ENCODE peak calls at places on chromosomes 4 and X, in four cellular contexts. One of them, this sample, is unnamed.

GRCh38 chrX:108516184-108516583 is 76.5 kb downstream of the COL4A5 start:
- DNase-seq in WTC11: no peak
- DNase-seq in HepG2: peak; percentile 89
- DNase-seq in K562: no peak
- DNase-seq in this sample: no peak

GRCh38 chr4:109574443-109574850 is 14.4 kb downstream of the MCUB start:
- DNase-seq in WTC11: no peak
- DNase-seq in HepG2: peak; percentile 42
- DNase-seq in K562: no peak
- DNase-seq in this sample: peak; percentile 26

GRCh38 chr4:156496797-156497196 is 474.8 kb downstream of the PDGFC start:
- DNase-seq in WTC11: no peak
- DNase-seq in HepG2: no peak
- DNase-seq in K562: no peak
- DNase-seq in this sample: no peak

GRCh38 chr4:78781925-78782324 is 5.8 kb downstream of the BMP2K start:
- DNase-seq in WTC11: no peak
- DNase-seq in HepG2: no peak
- DNase-seq in K562: no peak
- DNase-seq in this sample: no peak

GRCh38 chr4:140448830-140449229 is 21.4 kb upstream of the CLGN start:
- DNase-seq in WTC11: no peak
- DNase-seq in HepG2: no peak
- DNase-seq in K562: no peak
- DNase-seq in this sample: no peak

GRCh38 chrX:1185556-1185955 is 26.9 kb downstream of the CRLF2 start:
- DNase-seq in WTC11: no peak
- DNase-seq in HepG2: no peak
- DNase-seq in K562: no peak
- DNase-seq in this sample: no peak

GRCh38 chrX:154603438-154604430 is 15.3 kb downstream of the CTAG1B start:
- DNase-seq in WTC11: no peak
- DNase-seq in HepG2: no peak
- DNase-seq in K562: no peak
- DNase-seq in this sample: peak; percentile 36

GRCh38 chr4:13298655-13299054 is 185.5 kb downstream of the RAB28 start:
- DNase-seq in WTC11: no peak
- DNase-seq in HepG2: peak; percentile 40
- DNase-seq in K562: no peak
- DNase-seq in this sample: no peak

GRCh38 chr4:52196606-52197130 is 145.6 kb downstream of the SPATA18 start:
- DNase-seq in WTC11: no peak
- DNase-seq in HepG2: no peak
- DNase-seq in K562: no peak
- DNase-seq in this sample: no peak

GRCh38 chr4:173171098-173171497 is 2.5 kb downstream of the GALNT7 start:
- DNase-seq in WTC11: no peak
- DNase-seq in HepG2: peak; percentile 2
- DNase-seq in K562: peak; percentile 32
- DNase-seq in this sample: peak; percentile 57

GRCh38 chr4:123017636-123018390 is 95.4 kb upstream of the NUDT6 start:
- DNase-seq in WTC11: no peak
- DNase-seq in HepG2: no peak
- DNase-seq in K562: no peak
- DNase-seq in this sample: no peak

GRCh38 chr4:90095000-90095399 is 32.2 kb upstream of the CCSER1 start:
- DNase-seq in WTC11: no peak
- DNase-seq in HepG2: no peak
- DNase-seq in K562: no peak
- DNase-seq in this sample: no peak

GRCh38 chr4:157143365-157143764 is 67.4 kb downstream of the GLRB start:
- DNase-seq in WTC11: no peak
- DNase-seq in HepG2: no peak
- DNase-seq in K562: no peak
- DNase-seq in this sample: no peak

GRCh38 chr4:94533405-94534223 is 81.9 kb downstream of the PDLIM5 start:
- DNase-seq in WTC11: no peak
- DNase-seq in HepG2: no peak
- DNase-seq in K562: peak; percentile 62
- DNase-seq in this sample: no peak

GRCh38 chr4:151675366-151676060 is 85.3 kb downstream of the GATB start:
- DNase-seq in WTC11: no peak
- DNase-seq in HepG2: no peak
- DNase-seq in K562: no peak
- DNase-seq in this sample: no peak

GRCh38 chr4:118154643-118155042 is 120.4 kb downstream of the NDST3 start:
- DNase-seq in WTC11: no peak
- DNase-seq in HepG2: no peak
- DNase-seq in K562: no peak
- DNase-seq in this sample: no peak

GRCh38 chrX:116240446-116240845 is 69.9 kb downstream of the AGTR2 start:
- DNase-seq in WTC11: no peak
- DNase-seq in HepG2: no peak
- DNase-seq in K562: no peak
- DNase-seq in this sample: no peak

GRCh38 chrX:153628665-153629064 is 18.3 kb upstream of the DUSP9 start:
- DNase-seq in WTC11: no peak
- DNase-seq in HepG2: no peak
- DNase-seq in K562: no peak
- DNase-seq in this sample: no peak

GRCh38 chr4:6283282-6283681 is 13.6 kb downstream of the WFS1 start:
- DNase-seq in WTC11: no peak
- DNase-seq in HepG2: no peak
- DNase-seq in K562: no peak
- DNase-seq in this sample: no peak

GRCh38 chr4:8541981-8542715 is 38.0 kb upstream of the GPR78 start:
- DNase-seq in WTC11: no peak
- DNase-seq in HepG2: no peak
- DNase-seq in K562: no peak
- DNase-seq in this sample: no peak

GRCh38 chrX:40152173-40152705 is 54.5 kb upstream of the BCOR start:
- DNase-seq in WTC11: peak; percentile 20
- DNase-seq in HepG2: no peak
- DNase-seq in K562: no peak
- DNase-seq in this sample: no peak

GRCh38 chrX:35439692-35440091 is 358.4 kb upstream of the MAGEB16 start:
- DNase-seq in WTC11: no peak
- DNase-seq in HepG2: no peak
- DNase-seq in K562: no peak
- DNase-seq in this sample: peak; percentile 22

GRCh38 chr4:89781321-89781720 is 55.6 kb downstream of the SNCA start:
- DNase-seq in WTC11: no peak
- DNase-seq in HepG2: no peak
- DNase-seq in K562: no peak
- DNase-seq in this sample: no peak

GRCh38 chr4:113760852-113761681 is 471 bp downstream of the CAMK2D start:
- DNase-seq in WTC11: peak; percentile 67
- DNase-seq in HepG2: peak; percentile 74
- DNase-seq in K562: no peak
- DNase-seq in this sample: peak; percentile 26

GRCh38 chrX:136204571-136204970 is 46.6 kb downstream of the MAP7D3 start:
- DNase-seq in WTC11: no peak
- DNase-seq in HepG2: no peak
- DNase-seq in K562: peak; percentile 7
- DNase-seq in this sample: peak; percentile 15

GRCh38 chrX:155857561-155857960 is 23.6 kb upstream of the VAMP7 start:
- DNase-seq in WTC11: no peak
- DNase-seq in HepG2: no peak
- DNase-seq in K562: no peak
- DNase-seq in this sample: no peak

GRCh38 chr4:7892212-7893019 is 47.2 kb downstream of the AFAP1 start:
- DNase-seq in WTC11: peak; percentile 37
- DNase-seq in HepG2: no peak
- DNase-seq in K562: no peak
- DNase-seq in this sample: no peak

GRCh38 chrX:100447563-100448397 is 37.7 kb upstream of the PCDH19 start:
- DNase-seq in WTC11: peak; percentile 53
- DNase-seq in HepG2: no peak
- DNase-seq in K562: peak; percentile 59
- DNase-seq in this sample: peak; percentile 33

GRCh38 chr4:16075061-16075460 is 8.8 kb downstream of the PROM1 start:
- DNase-seq in WTC11: no peak
- DNase-seq in HepG2: no peak
- DNase-seq in K562: no peak
- DNase-seq in this sample: no peak

GRCh38 chrX:39152106-39152649 is 350.9 kb downstream of the MID1IP1 start:
- DNase-seq in WTC11: peak; percentile 77
- DNase-seq in HepG2: no peak
- DNase-seq in K562: peak; percentile 71
- DNase-seq in this sample: peak; percentile 14

GRCh38 chr4:52750819-52751348 is 341 bp downstream of the ERVMER34-1 start:
- DNase-seq in WTC11: peak; percentile 56
- DNase-seq in HepG2: no peak
- DNase-seq in K562: no peak
- DNase-seq in this sample: peak; percentile 2

GRCh38 chr4:80201326-80202151 is 4.2 kb downstream of the PRDM8 start:
- DNase-seq in WTC11: peak; percentile 29
- DNase-seq in HepG2: no peak
- DNase-seq in K562: no peak
- DNase-seq in this sample: no peak

GRCh38 chrX:45540181-45540580 is 339.5 kb upstream of the DIPK2B start:
- DNase-seq in WTC11: no peak
- DNase-seq in HepG2: no peak
- DNase-seq in K562: no peak
- DNase-seq in this sample: no peak

GRCh38 chrX:2136848-2137247 is 363.9 kb downstream of the DHRSX start:
- DNase-seq in WTC11: no peak
- DNase-seq in HepG2: no peak
- DNase-seq in K562: no peak
- DNase-seq in this sample: no peak

GRCh38 chrX:45009371-45010000 is 136.5 kb downstream of the KDM6A start:
- DNase-seq in WTC11: no peak
- DNase-seq in HepG2: no peak
- DNase-seq in K562: no peak
- DNase-seq in this sample: no peak

GRCh38 chr4:31674313-31674947 is 954.3 kb downstream of the PCDH7 start:
- DNase-seq in WTC11: peak; percentile 17
- DNase-seq in HepG2: no peak
- DNase-seq in K562: no peak
- DNase-seq in this sample: no peak
- TF ChIP-seq HMGXB4 in WTC11: no peak
- TF ChIP-seq HMGXB4 in HepG2: no peak
- TF ChIP-seq HMGXB4 in K562: no peak
- TF ChIP-seq HMGXB4 in this sample: no peak

DNA sequence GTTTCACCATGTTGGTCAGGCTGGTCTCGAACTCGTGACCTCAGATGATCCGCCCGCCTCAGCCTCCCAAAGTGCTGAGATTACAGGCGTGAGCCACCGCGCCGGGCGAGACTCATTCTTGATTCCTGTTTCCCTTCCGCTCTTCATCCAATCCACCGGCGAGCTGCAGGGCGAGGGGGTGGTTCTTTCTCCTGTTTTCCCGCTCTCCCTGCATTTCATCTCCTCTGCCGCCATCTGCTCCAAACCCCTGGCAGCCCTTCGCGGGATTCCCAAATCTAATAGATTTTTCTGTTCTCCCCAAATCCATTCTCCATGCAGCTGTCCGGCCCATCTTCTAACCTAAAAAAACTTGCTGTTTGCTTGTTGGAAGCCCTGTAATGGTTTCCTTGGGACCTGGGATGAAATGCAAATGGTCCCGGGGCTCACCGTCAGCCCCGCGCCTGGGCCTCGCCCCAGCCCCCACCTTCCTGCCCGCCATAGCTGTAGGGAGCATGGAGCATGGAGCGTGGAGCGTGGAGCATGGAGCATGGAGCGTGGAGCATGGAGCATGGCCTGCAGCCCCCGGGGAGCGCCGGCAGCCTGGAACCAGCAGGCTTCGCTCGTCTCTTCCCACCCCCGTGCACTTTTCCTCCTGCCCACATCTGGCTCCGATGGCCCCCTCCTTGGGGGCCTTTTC is 1.1 kb downstream of the ZFP42 start:
- DNase-seq in WTC11: peak; percentile 66
- DNase-seq in HepG2: no peak
- DNase-seq in K562: no peak
- DNase-seq in this sample: no peak
- TF ChIP-seq HMGXB4 in WTC11: no peak
- TF ChIP-seq HMGXB4 in HepG2: no peak
- TF ChIP-seq HMGXB4 in K562: no peak
- TF ChIP-seq HMGXB4 in this sample: no peak

GRCh38 chrX:133056341-133056740 is 40.6 kb downstream of the USP26 start:
- DNase-seq in WTC11: no peak
- DNase-seq in HepG2: no peak
- DNase-seq in K562: no peak
- DNase-seq in this sample: no peak

GRCh38 chrX:133054761-133055385 is 42.0 kb downstream of the USP26 start:
- DNase-seq in WTC11: no peak
- DNase-seq in HepG2: no peak
- DNase-seq in K562: no peak
- DNase-seq in this sample: no peak

GRCh38 chrX:133048751-133049150 is 48.2 kb downstream of the USP26 start:
- DNase-seq in WTC11: no peak
- DNase-seq in HepG2: no peak
- DNase-seq in K562: no peak
- DNase-seq in this sample: no peak

DNA sequence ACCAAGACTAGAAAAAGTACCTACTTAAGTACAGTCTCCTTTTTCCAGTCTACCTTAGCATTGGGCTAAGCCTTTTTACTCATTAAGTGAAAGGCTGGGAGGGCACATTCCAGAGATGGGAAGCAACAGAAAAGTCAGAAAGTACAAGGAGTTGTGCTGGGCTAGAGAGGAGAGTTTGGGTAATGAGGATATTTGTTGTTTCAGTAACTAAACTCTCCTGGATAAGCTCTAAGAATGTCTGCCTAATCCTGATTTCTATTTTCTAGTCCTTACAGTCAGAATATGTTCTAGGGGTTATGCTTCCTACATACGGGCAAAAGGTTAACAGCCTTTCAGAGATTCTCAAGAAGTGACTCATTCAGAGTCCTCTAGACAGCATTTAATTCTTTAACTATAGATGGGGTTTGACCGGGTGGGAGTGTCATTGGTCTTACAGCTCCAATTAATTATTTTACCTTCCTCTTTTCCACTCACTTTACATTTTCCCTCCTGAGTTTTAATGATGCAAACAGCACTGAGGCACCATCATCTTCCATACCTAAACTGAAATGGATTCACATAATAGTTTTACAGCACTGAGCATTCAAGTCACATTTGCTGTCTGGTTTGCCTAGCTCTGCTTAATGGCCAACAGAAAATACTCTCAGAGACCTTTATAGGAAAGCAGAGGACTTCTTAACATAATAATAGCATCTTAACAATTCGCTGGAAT is 42.9 kb downstream of the USP26 start:
- DNase-seq in WTC11: no peak
- DNase-seq in HepG2: no peak
- DNase-seq in K562: no peak
- DNase-seq in this sample: no peak
- TF ChIP-seq HMGXB4 in WTC11: no peak
- TF ChIP-seq HMGXB4 in HepG2: no peak
- TF ChIP-seq HMGXB4 in K562: no peak
- TF ChIP-seq HMGXB4 in this sample: no peak

DNA sequence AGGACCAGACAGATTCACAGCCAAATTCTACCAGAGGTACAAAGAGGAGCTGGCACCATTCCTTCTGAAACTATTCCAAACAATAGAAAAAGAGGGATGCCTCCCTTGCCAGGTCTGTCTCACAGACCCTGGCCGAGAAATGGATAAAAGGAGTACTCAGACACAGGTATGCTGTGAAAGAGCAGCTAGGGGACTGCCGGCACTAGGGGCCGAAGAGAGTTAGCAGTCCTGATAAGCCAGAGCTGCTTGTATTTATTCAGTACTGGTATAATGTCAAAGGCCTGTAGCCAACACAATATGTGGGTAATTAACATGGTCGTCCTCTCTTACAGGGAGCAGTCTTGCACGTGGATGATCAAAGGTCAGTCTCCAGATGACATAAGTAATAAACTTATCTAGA is 1042.1 kb upstream of the LCORL start:
- DNase-seq in WTC11: peak; percentile 12
- DNase-seq in HepG2: no peak
- DNase-seq in K562: no peak
- DNase-seq in this sample: no peak
- TF ChIP-seq HMGXB4 in WTC11: no peak
- TF ChIP-seq HMGXB4 in HepG2: no peak
- TF ChIP-seq HMGXB4 in K562: no peak
- TF ChIP-seq HMGXB4 in this sample: no peak

This sample was measured in A549.